ENCODE peak calls at places on chromosome 14, in seven cellular contexts. One of them, this sample, is unnamed.

GRCh38 chr14:91897121-91897701 is 29.9 kb upstream of the TC2N start:
- DNase-seq in RWPE2: no peak
- DNase-seq in right cardiac atrium: peak; percentile 74
- DNase-seq in A549: peak; percentile 56
- DNase-seq in esophagus muscularis mucosa: no peak
- DNase-seq in GM23248: peak; percentile 93
- DNase-seq in naive thymus-derived CD4-positive, alpha-beta T cell: no peak
- DNase-seq in this sample: no peak

GRCh38 chr14:53043107-53043704 is 92.4 kb upstream of the FERMT2 start:
- DNase-seq in RWPE2: no peak
- DNase-seq in right cardiac atrium: peak; percentile 36
- DNase-seq in A549: no peak
- DNase-seq in esophagus muscularis mucosa: no peak
- DNase-seq in GM23248: no peak
- DNase-seq in naive thymus-derived CD4-positive, alpha-beta T cell: no peak
- DNase-seq in this sample: no peak

GRCh38 chr14:72894623-72895378 is 900 bp upstream of the DPF3 start:
- DNase-seq in RWPE2: no peak
- DNase-seq in right cardiac atrium: no peak
- DNase-seq in A549: no peak
- DNase-seq in esophagus muscularis mucosa: no peak
- DNase-seq in GM23248: peak; percentile 30
- DNase-seq in naive thymus-derived CD4-positive, alpha-beta T cell: no peak
- DNase-seq in this sample: no peak

GRCh38 chr14:104985675-104986486 is at the start of gene CLBA1:
- DNase-seq in RWPE2: peak; percentile 91
- DNase-seq in right cardiac atrium: peak; percentile 96
- DNase-seq in A549: peak; percentile 90
- DNase-seq in esophagus muscularis mucosa: no peak
- DNase-seq in GM23248: peak; percentile 97
- DNase-seq in naive thymus-derived CD4-positive, alpha-beta T cell: peak; percentile 81
- DNase-seq in this sample: peak; percentile 85

GRCh38 chr14:97697772-97698171 is 900.6 kb downstream of the VRK1 start:
- DNase-seq in RWPE2: no peak
- DNase-seq in right cardiac atrium: no peak
- DNase-seq in A549: no peak
- DNase-seq in esophagus muscularis mucosa: no peak
- DNase-seq in GM23248: no peak
- DNase-seq in naive thymus-derived CD4-positive, alpha-beta T cell: no peak
- DNase-seq in this sample: no peak

GRCh38 chr14:95046711-95047681 is 110.3 kb downstream of the DICER1 start:
- DNase-seq in RWPE2: peak; percentile 62
- DNase-seq in right cardiac atrium: no peak
- DNase-seq in A549: no peak
- DNase-seq in esophagus muscularis mucosa: no peak
- DNase-seq in GM23248: no peak
- DNase-seq in naive thymus-derived CD4-positive, alpha-beta T cell: no peak
- DNase-seq in this sample: no peak

GRCh38 chr14:60171690-60172089 is 6.5 kb upstream of the DHRS7 start:
- DNase-seq in RWPE2: no peak
- DNase-seq in right cardiac atrium: no peak
- DNase-seq in A549: no peak
- DNase-seq in esophagus muscularis mucosa: no peak
- DNase-seq in GM23248: no peak
- DNase-seq in naive thymus-derived CD4-positive, alpha-beta T cell: no peak
- DNase-seq in this sample: no peak

GRCh38 chr14:37197421-37198272 is at the start of gene MIPOL1:
- DNase-seq in RWPE2: peak; percentile 91
- DNase-seq in right cardiac atrium: peak; percentile 95
- DNase-seq in A549: peak; percentile 89
- DNase-seq in esophagus muscularis mucosa: peak; percentile 93
- DNase-seq in GM23248: peak; percentile 95
- DNase-seq in naive thymus-derived CD4-positive, alpha-beta T cell: no peak
- DNase-seq in this sample: no peak

GRCh38 chr14:77140343-77140936 is 1.2 kb downstream of the ZDHHC22 start:
- DNase-seq in RWPE2: no peak
- DNase-seq in right cardiac atrium: no peak
- DNase-seq in A549: peak; percentile 21
- DNase-seq in esophagus muscularis mucosa: no peak
- DNase-seq in GM23248: no peak
- DNase-seq in naive thymus-derived CD4-positive, alpha-beta T cell: no peak
- DNase-seq in this sample: no peak

GRCh38 chr14:56816575-56817391 is 6.5 kb upstream of the OTX2 start:
- DNase-seq in RWPE2: no peak
- DNase-seq in right cardiac atrium: no peak
- DNase-seq in A549: no peak
- DNase-seq in esophagus muscularis mucosa: no peak
- DNase-seq in GM23248: no peak
- DNase-seq in naive thymus-derived CD4-positive, alpha-beta T cell: no peak
- DNase-seq in this sample: no peak

GRCh38 chr14:41558527-41558926 is 48.1 kb upstream of the LRFN5 start:
- DNase-seq in RWPE2: no peak
- DNase-seq in right cardiac atrium: no peak
- DNase-seq in A549: no peak
- DNase-seq in esophagus muscularis mucosa: no peak
- DNase-seq in GM23248: no peak
- DNase-seq in naive thymus-derived CD4-positive, alpha-beta T cell: no peak
- DNase-seq in this sample: no peak

GRCh38 chr14:24508155-24508554 is at the start of gene CMA1:
- DNase-seq in RWPE2: no peak
- DNase-seq in right cardiac atrium: no peak
- DNase-seq in A549: no peak
- DNase-seq in esophagus muscularis mucosa: no peak
- DNase-seq in GM23248: no peak
- DNase-seq in naive thymus-derived CD4-positive, alpha-beta T cell: no peak
- DNase-seq in this sample: no peak

GRCh38 chr14:99986416-99986815 is 78.8 kb upstream of the EVL start:
- DNase-seq in RWPE2: no peak
- DNase-seq in right cardiac atrium: no peak
- DNase-seq in A549: no peak
- DNase-seq in esophagus muscularis mucosa: no peak
- DNase-seq in GM23248: peak; percentile 87
- DNase-seq in naive thymus-derived CD4-positive, alpha-beta T cell: no peak
- DNase-seq in this sample: no peak

GRCh38 chr14:67413806-67414769 is 2.1 kb upstream of the PLEK2 start:
- DNase-seq in RWPE2: peak; percentile 92
- DNase-seq in right cardiac atrium: no peak
- DNase-seq in A549: peak; percentile 79
- DNase-seq in esophagus muscularis mucosa: no peak
- DNase-seq in GM23248: peak; percentile 91
- DNase-seq in naive thymus-derived CD4-positive, alpha-beta T cell: no peak
- DNase-seq in this sample: no peak

GRCh38 chr14:57988445-57988844 is 122.6 kb upstream of the SLC35F4 start:
- DNase-seq in RWPE2: no peak
- DNase-seq in right cardiac atrium: no peak
- DNase-seq in A549: no peak
- DNase-seq in esophagus muscularis mucosa: peak; percentile 39
- DNase-seq in GM23248: no peak
- DNase-seq in naive thymus-derived CD4-positive, alpha-beta T cell: no peak
- DNase-seq in this sample: no peak

GRCh38 chr14:77014004-77014604 is 14.4 kb downstream of the IRF2BPL start:
- DNase-seq in RWPE2: no peak
- DNase-seq in right cardiac atrium: peak; percentile 86
- DNase-seq in A549: no peak
- DNase-seq in esophagus muscularis mucosa: no peak
- DNase-seq in GM23248: no peak
- DNase-seq in naive thymus-derived CD4-positive, alpha-beta T cell: no peak
- DNase-seq in this sample: no peak

GRCh38 chr14:65079788-65080187 is 22.5 kb downstream of the MAX start:
- DNase-seq in RWPE2: no peak
- DNase-seq in right cardiac atrium: no peak
- DNase-seq in A549: no peak
- DNase-seq in esophagus muscularis mucosa: no peak
- DNase-seq in GM23248: no peak
- DNase-seq in naive thymus-derived CD4-positive, alpha-beta T cell: no peak
- DNase-seq in this sample: no peak

GRCh38 chr14:73468808-73469386 is 10.6 kb upstream of the NUMB start:
- DNase-seq in RWPE2: no peak
- DNase-seq in right cardiac atrium: no peak
- DNase-seq in A549: no peak
- DNase-seq in esophagus muscularis mucosa: no peak
- DNase-seq in GM23248: no peak
- DNase-seq in naive thymus-derived CD4-positive, alpha-beta T cell: no peak
- DNase-seq in this sample: no peak

GRCh38 chr14:68380304-68380840 is 412.5 kb downstream of the ZFP36L1 start:
- DNase-seq in RWPE2: no peak
- DNase-seq in right cardiac atrium: no peak
- DNase-seq in A549: no peak
- DNase-seq in esophagus muscularis mucosa: no peak
- DNase-seq in GM23248: peak; percentile 75
- DNase-seq in naive thymus-derived CD4-positive, alpha-beta T cell: no peak
- DNase-seq in this sample: no peak

GRCh38 chr14:84420236-84420635 is 1109.7 kb upstream of the FLRT2 start:
- DNase-seq in RWPE2: no peak
- DNase-seq in right cardiac atrium: no peak
- DNase-seq in A549: no peak
- DNase-seq in esophagus muscularis mucosa: no peak
- DNase-seq in GM23248: no peak
- DNase-seq in naive thymus-derived CD4-positive, alpha-beta T cell: no peak
- DNase-seq in this sample: no peak

GRCh38 chr14:46322076-46322475 is 329.5 kb downstream of the RPL10L start:
- DNase-seq in RWPE2: no peak
- DNase-seq in right cardiac atrium: no peak
- DNase-seq in A549: no peak
- DNase-seq in esophagus muscularis mucosa: no peak
- DNase-seq in GM23248: no peak
- DNase-seq in naive thymus-derived CD4-positive, alpha-beta T cell: no peak
- DNase-seq in this sample: no peak

GRCh38 chr14:30708157-30708556 is 86.0 kb downstream of the SCFD1 start:
- DNase-seq in RWPE2: no peak
- DNase-seq in right cardiac atrium: no peak
- DNase-seq in A549: peak; percentile 15
- DNase-seq in esophagus muscularis mucosa: no peak
- DNase-seq in GM23248: no peak
- DNase-seq in naive thymus-derived CD4-positive, alpha-beta T cell: no peak
- DNase-seq in this sample: no peak

GRCh38 chr14:57051633-57052032 is 217.1 kb downstream of the EXOC5 start:
- DNase-seq in RWPE2: no peak
- DNase-seq in right cardiac atrium: no peak
- DNase-seq in A549: no peak
- DNase-seq in esophagus muscularis mucosa: no peak
- DNase-seq in GM23248: no peak
- DNase-seq in naive thymus-derived CD4-positive, alpha-beta T cell: no peak
- DNase-seq in this sample: no peak

GRCh38 chr14:85380891-85381290 is 149.1 kb upstream of the FLRT2 start:
- DNase-seq in RWPE2: no peak
- DNase-seq in right cardiac atrium: no peak
- DNase-seq in A549: no peak
- DNase-seq in esophagus muscularis mucosa: no peak
- DNase-seq in GM23248: peak; percentile 3
- DNase-seq in naive thymus-derived CD4-positive, alpha-beta T cell: no peak
- DNase-seq in this sample: no peak

GRCh38 chr14:104991896-104992230 is 6.3 kb downstream of the CLBA1 start:
- DNase-seq in RWPE2: peak; percentile 58
- DNase-seq in right cardiac atrium: peak; percentile 18
- DNase-seq in A549: no peak
- DNase-seq in esophagus muscularis mucosa: no peak
- DNase-seq in GM23248: no peak
- DNase-seq in naive thymus-derived CD4-positive, alpha-beta T cell: no peak
- DNase-seq in this sample: no peak

GRCh38 chr14:97977711-97978261 is 1180.6 kb downstream of the VRK1 start:
- DNase-seq in RWPE2: peak; percentile 87
- DNase-seq in right cardiac atrium: peak; percentile 95
- DNase-seq in A549: no peak
- DNase-seq in esophagus muscularis mucosa: no peak
- DNase-seq in GM23248: peak; percentile 41
- DNase-seq in naive thymus-derived CD4-positive, alpha-beta T cell: peak; percentile 76
- DNase-seq in this sample: peak; percentile 54

GRCh38 chr14:71555654-71556559 is 376.3 kb upstream of the RGS6 start:
- DNase-seq in RWPE2: no peak
- DNase-seq in right cardiac atrium: no peak
- DNase-seq in A549: no peak
- DNase-seq in esophagus muscularis mucosa: no peak
- DNase-seq in GM23248: peak; percentile 36
- DNase-seq in naive thymus-derived CD4-positive, alpha-beta T cell: peak; percentile 49
- DNase-seq in this sample: peak; percentile 15

DNA sequence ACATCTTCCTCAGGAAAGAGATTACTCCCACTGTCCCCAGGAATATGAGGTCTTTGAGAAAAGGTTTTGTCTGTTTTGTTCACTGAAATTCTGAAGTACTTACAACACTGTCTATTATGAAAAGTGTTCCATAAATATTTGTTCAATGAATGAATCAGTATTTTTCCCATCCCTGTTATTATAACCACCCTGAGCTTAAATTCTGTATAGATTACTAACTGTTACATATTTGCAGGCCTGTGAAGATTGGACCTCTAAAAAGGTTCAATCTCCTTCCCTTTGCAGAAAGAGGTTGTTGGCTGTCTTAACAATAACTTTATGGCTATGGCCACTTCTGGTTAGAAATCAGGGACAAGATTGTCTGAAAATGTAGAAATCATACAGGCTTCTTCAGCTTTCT is 174.5 kb upstream of the NPAS3 start:
- DNase-seq in RWPE2: no peak
- DNase-seq in right cardiac atrium: no peak
- DNase-seq in A549: no peak
- DNase-seq in esophagus muscularis mucosa: no peak
- DNase-seq in GM23248: peak; percentile 10
- DNase-seq in naive thymus-derived CD4-positive, alpha-beta T cell: no peak
- DNase-seq in this sample: no peak
- H3K9me3 ChIP-seq in RWPE2: no peaks in the 10 kb centered on the region
- H3K9me3 ChIP-seq in right cardiac atrium: no peaks in the 10 kb centered on the region
- H3K9me3 ChIP-seq in A549: no peaks in the 10 kb centered on the region
- H3K9me3 ChIP-seq in esophagus muscularis mucosa: no peaks in the 10 kb centered on the region
- H3K9me3 ChIP-seq in GM23248: no peaks in the 10 kb centered on the region
- H3K9me3 ChIP-seq in naive thymus-derived CD4-positive, alpha-beta T cell: no peaks in the 10 kb centered on the region
- H3K9me3 ChIP-seq in this sample: no peaks in the 10 kb centered on the region

GRCh38 chr14:20194101-20194500 is 3.4 kb downstream of the OR11G2 start:
- DNase-seq in RWPE2: no peak
- DNase-seq in right cardiac atrium: no peak
- DNase-seq in A549: no peak
- DNase-seq in esophagus muscularis mucosa: no peak
- DNase-seq in GM23248: no peak
- DNase-seq in naive thymus-derived CD4-positive, alpha-beta T cell: no peak
- DNase-seq in this sample: no peak
- H3K9me3 ChIP-seq in RWPE2: no peaks in the 10 kb centered on the region
- H3K9me3 ChIP-seq in right cardiac atrium: no peaks in the 10 kb centered on the region
- H3K9me3 ChIP-seq in A549: no peaks in the 10 kb centered on the region
- H3K9me3 ChIP-seq in esophagus muscularis mucosa: no peaks in the 10 kb centered on the region
- H3K9me3 ChIP-seq in GM23248: no peaks in the 10 kb centered on the region
- H3K9me3 ChIP-seq in naive thymus-derived CD4-positive, alpha-beta T cell: no peaks in the 10 kb centered on the region
- H3K9me3 ChIP-seq in this sample: no peaks in the 10 kb centered on the region

GRCh38 chr14:74973003-74973614 is 17.7 kb upstream of the PGF start:
- DNase-seq in RWPE2: peak; percentile 80
- DNase-seq in right cardiac atrium: peak; percentile 88
- DNase-seq in A549: no peak
- DNase-seq in esophagus muscularis mucosa: no peak
- DNase-seq in GM23248: no peak
- DNase-seq in naive thymus-derived CD4-positive, alpha-beta T cell: no peak
- DNase-seq in this sample: no peak
- H3K9me3 ChIP-seq in RWPE2: no peaks in the 10 kb centered on the region
- H3K9me3 ChIP-seq in right cardiac atrium: no peaks in the 10 kb centered on the region
- H3K9me3 ChIP-seq in A549: no peaks in the 10 kb centered on the region
- H3K9me3 ChIP-seq in esophagus muscularis mucosa: no peaks in the 10 kb centered on the region
- H3K9me3 ChIP-seq in GM23248: no peaks in the 10 kb centered on the region
- H3K9me3 ChIP-seq in naive thymus-derived CD4-positive, alpha-beta T cell: no peaks in the 10 kb centered on the region
- H3K9me3 ChIP-seq in this sample: no peaks in the 10 kb centered on the region

GRCh38 chr14:28777773-28778606 is 11.4 kb downstream of the FOXG1 start:
- DNase-seq in RWPE2: no peak
- DNase-seq in right cardiac atrium: no peak
- DNase-seq in A549: no peak
- DNase-seq in esophagus muscularis mucosa: no peak
- DNase-seq in GM23248: no peak
- DNase-seq in naive thymus-derived CD4-positive, alpha-beta T cell: no peak
- DNase-seq in this sample: no peak
- H3K9me3 ChIP-seq in RWPE2: no peaks in the 10 kb centered on the region
- H3K9me3 ChIP-seq in right cardiac atrium: no peaks in the 10 kb centered on the region
- H3K9me3 ChIP-seq in A549: no peaks in the 10 kb centered on the region
- H3K9me3 ChIP-seq in esophagus muscularis mucosa: no peaks in the 10 kb centered on the region
- H3K9me3 ChIP-seq in GM23248: no peaks in the 10 kb centered on the region
- H3K9me3 ChIP-seq in naive thymus-derived CD4-positive, alpha-beta T cell: no peaks in the 10 kb centered on the region
- H3K9me3 ChIP-seq in this sample: peaks cover 4% of the 10 kb centered on the region

GRCh38 chr14:101292448-101292847 is 268.8 kb upstream of the DIO3 start:
- DNase-seq in RWPE2: no peak
- DNase-seq in right cardiac atrium: no peak
- DNase-seq in A549: no peak
- DNase-seq in esophagus muscularis mucosa: no peak
- DNase-seq in GM23248: no peak
- DNase-seq in naive thymus-derived CD4-positive, alpha-beta T cell: no peak
- DNase-seq in this sample: no peak
- H3K9me3 ChIP-seq in RWPE2: no peaks in the 10 kb centered on the region
- H3K9me3 ChIP-seq in right cardiac atrium: peaks cover 1% of the 10 kb centered on the region
- H3K9me3 ChIP-seq in A549: peaks cover 12% of the 10 kb centered on the region
- H3K9me3 ChIP-seq in esophagus muscularis mucosa: peaks cover 10% of the 10 kb centered on the region
- H3K9me3 ChIP-seq in GM23248: no peaks in the 10 kb centered on the region
- H3K9me3 ChIP-seq in naive thymus-derived CD4-positive, alpha-beta T cell: peaks cover 4% of the 10 kb centered on the region
- H3K9me3 ChIP-seq in this sample: peaks cover 3% of the 10 kb centered on the region